ENCODE peak calls at places on chromosomes 1 and 21, in seven cellular contexts. Y is upper lobe of right lung, J is brain microvascular endothelial cell, I is heart right ventricle, Z is astrocyte of the spinal cord, R is heart left ventricle, B is NT2/D1. C is an unnamed sample.

GRCh38 chr1:145949219-145949618 is 8.6 kb downstream of the LIX1L start:
- DNase-seq in Y (no peak), J (no peak), I (no peak), Z (peak), R (no peak), B (no peak), C (no peak)

GRCh38 chr1:68331117-68331865 is 99.0 kb upstream of the WLS start:
- DNase-seq in Y (no peak), J (peak), I (no peak), Z (peak), R (no peak), B (no peak), C (no peak)

GRCh38 chr1:32464716-32465540 is at the start of gene ZBTB8B:
- DNase-seq in Y (peak), J (peak), I (peak), Z (peak), R (peak), B (peak), C (peak)

GRCh38 chr1:2252423-2252822 is 24.3 kb downstream of the SKI start:
- DNase-seq in Y (no peak), J (no peak), I (no peak), Z (no peak), R (no peak), B (no peak), C (no peak)

GRCh38 chr1:205977348-205978014 is 25.7 kb downstream of the RAB7B start:
- DNase-seq in Y (peak), J (peak), I (peak), Z (peak), R (peak), B (peak), C (peak)

GRCh38 chr21:29185172-29185571 is 54.7 kb downstream of the MAP3K7CL start:
- DNase-seq in Y (no peak), J (no peak), I (no peak), Z (no peak), R (no peak), B (no peak), C (no peak)

GRCh38 chr1:229874609-229875008 is 192.4 kb upstream of the GALNT2 start:
- DNase-seq in Y (no peak), J (no peak), I (no peak), Z (no peak), R (no peak), B (no peak), C (no peak)

GRCh38 chr1:226457307-226457712 is 49.4 kb upstream of the PARP1 start:
- DNase-seq in Y (no peak), J (peak), I (no peak), Z (no peak), R (no peak), B (peak), C (no peak)

GRCh38 chr1:56430141-56430839 is 149.1 kb downstream of the PLPP3 start:
- DNase-seq in Y (no peak), J (no peak), I (no peak), Z (no peak), R (no peak), B (no peak), C (no peak)

GRCh38 chr1:10641976-10642375 is 154.5 kb downstream of the CASZ1 start:
- DNase-seq in Y (no peak), J (no peak), I (no peak), Z (no peak), R (no peak), B (no peak), C (no peak)

GRCh38 chr1:177858222-177858894 is 111.5 kb downstream of the SEC16B start:
- DNase-seq in Y (no peak), J (no peak), I (no peak), Z (peak), R (no peak), B (no peak), C (no peak)

DNA sequence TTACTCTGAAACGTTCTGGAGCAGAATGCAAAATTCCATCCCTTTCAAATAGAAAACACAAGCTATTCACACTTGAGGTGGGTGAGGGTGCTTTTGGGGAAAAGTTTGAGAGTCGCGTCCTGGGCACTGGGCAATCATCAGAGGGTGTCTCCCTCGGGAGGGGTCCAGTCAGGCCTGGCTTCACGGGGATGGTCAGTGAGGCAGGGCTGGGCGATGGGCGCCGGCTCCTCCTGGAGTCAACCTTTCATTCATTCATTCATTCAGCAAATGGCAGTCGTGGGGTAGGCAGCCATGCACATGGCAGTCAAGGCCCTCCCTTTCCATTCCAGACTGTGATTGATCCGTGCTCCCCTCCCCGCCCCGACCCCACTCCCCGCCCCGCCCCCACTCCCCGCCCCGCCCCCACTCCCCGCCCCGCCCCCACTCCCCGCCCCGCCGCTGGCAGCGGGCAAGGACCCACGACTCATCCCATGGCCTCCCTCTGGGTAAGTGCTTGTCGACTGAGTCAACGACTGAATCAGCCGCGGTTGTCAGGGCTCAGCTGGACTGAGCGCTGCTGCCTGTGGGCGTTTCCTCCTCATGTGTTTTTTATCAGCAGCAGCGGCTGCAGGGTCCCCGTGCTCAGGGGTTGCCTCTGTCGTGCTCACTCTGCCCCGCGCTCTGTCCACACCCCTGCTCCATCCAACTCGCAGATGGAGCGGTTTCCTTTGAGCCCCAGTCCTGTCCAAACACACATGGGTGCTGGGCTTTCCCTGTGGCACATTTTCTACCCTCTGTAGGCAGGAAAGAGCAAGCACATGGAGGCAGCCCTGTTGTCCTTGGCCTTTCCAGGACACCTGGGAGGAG is 12.5 kb upstream of the SPSB1 start:
- DNase-seq in Y (no peak), J (peak), I (no peak), Z (peak), R (no peak), B (no peak), C (peak)
- H3K4me3 ChIP-seq in Y (no peak), J (no peak), I (no peak), Z (no peak), R (no peak), B (no peak), C (no peak)

GRCh38 chr1:179743679-179744400 is 749 bp downstream of the FAM163A start:
- DNase-seq in Y (no peak), J (no peak), I (peak), Z (no peak), R (no peak), B (no peak), C (no peak)
- H3K4me3 ChIP-seq in Y (peak), J (peak), I (peak), Z (no peak), R (peak), B (peak), C (no peak)

DNA sequence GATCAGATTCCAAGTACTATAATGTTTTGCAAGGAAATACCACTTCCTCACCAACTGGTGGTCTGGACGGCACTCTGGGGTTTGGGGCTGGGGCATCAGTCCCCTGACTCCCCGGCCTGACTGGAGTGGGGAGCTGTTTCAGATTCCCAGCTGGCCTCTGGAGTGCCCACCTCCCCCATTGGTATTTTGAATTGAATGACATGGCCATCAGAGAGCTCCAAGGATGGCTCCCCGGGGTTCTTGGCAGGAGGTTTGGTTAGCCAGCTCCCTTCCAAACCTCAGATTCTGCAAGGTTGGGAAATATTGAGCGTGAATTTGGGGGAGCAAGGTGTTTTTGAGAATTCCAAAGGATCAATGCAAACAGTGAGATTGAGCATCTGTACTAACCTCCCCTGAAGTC is 2.2 kb upstream of the INAVA start:
- DNase-seq in Y (peak), J (no peak), I (no peak), Z (no peak), R (no peak), B (no peak), C (no peak)
- H3K4me3 ChIP-seq in Y (no peak), J (no peak), I (no peak), Z (no peak), R (no peak), B (peak), C (no peak)

GRCh38 chr1:111227875-111228747 is 598 bp downstream of the CHI3L2 start:
- DNase-seq in Y (no peak), J (peak), I (no peak), Z (peak), R (peak), B (no peak), C (no peak)
- H3K4me3 ChIP-seq in Y (no peak), J (no peak), I (no peak), Z (no peak), R (no peak), B (no peak), C (no peak)

DNA sequence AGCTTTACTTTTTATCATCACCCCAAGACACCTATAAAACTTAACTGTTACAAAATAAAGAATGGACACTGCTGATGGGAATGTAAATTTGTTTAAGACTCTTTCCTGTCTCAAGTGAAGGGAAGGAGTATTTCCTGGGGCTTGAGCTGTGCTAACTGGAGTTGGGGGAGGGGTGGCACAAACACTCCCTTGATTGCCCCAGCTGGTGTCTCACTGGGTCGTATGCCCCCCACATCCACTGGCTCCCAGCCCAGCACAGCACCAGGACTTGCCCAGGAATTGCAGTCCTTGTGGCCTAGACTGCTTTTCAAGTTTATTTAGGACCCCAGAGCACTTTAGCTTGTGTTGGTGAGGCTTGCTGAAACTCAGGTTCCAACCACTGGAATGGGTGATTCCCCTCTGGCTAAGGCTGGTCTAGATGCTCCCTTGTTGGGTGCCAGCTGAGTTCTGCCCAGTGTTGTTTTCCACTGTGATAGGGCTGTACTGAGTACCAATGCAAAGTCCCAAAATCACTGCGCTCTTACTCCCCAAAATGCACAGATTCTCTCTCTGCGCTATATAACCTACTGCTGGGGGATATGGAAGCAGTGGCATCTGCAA is 49.1 kb upstream of the DR1 start:
- DNase-seq in Y (no peak), J (no peak), I (no peak), Z (no peak), R (no peak), B (no peak), C (no peak)
- H3K4me3 ChIP-seq in Y (no peak), J (no peak), I (no peak), Z (no peak), R (no peak), B (no peak), C (no peak)

GRCh38 chr1:161198877-161199431 is at the start of gene ADAMTS4:
- DNase-seq in Y (no peak), J (peak), I (peak), Z (peak), R (peak), B (no peak), C (peak)

GRCh38 chr1:161198206-161198876 is 513 bp downstream of the ADAMTS4 start:
- DNase-seq in Y (no peak), J (no peak), I (peak), Z (peak), R (no peak), B (peak), C (peak)

GRCh38 chr1:161196111-161196510 is 2.7 kb downstream of the ADAMTS4 start:
- DNase-seq in Y (no peak), J (no peak), I (no peak), Z (no peak), R (no peak), B (no peak), C (peak)

GRCh38 chr1:161196521-161197451 is 2.1 kb downstream of the ADAMTS4 start:
- DNase-seq in Y (no peak), J (peak), I (peak), Z (peak), R (peak), B (no peak), C (peak)

DNA sequence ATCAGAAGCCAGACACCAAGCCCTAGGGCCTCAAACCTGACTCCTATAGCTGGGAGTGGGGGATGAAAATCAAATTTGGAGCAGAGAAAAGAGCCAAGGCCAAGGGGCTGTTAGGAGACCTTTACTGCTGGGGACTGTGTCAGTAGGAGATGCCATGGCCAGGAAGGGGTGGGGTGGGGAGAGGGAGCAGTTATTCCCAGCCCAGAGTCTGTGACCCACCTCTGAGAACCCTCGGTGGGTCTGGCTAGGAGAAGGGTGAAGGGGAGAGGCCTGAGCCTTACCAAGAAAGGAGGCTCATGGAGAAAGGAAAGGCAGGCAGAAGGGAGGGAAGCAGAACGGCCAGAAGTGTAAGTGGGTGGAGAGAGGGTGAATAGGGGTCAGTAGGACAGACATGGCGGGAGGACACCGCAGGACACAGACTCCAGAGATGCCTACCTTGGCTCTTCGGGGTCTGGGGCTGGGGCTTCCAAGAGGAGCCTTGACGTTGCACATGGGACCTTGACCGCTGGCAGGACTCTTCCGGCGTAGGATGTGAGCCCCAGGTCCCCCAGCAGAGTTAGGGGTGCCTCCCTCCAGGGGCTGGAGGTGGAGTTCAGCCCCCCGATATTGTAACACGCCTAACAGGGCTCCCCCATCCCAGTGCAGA is 1.2 kb downstream of the ADAMTS4 start:
- DNase-seq in Y (no peak), J (no peak), I (no peak), Z (peak), R (no peak), B (no peak), C (peak)
- H3K4me3 ChIP-seq in Y (peak), J (peak), I (peak), Z (peak), R (peak), B (peak), C (no peak)

DNA sequence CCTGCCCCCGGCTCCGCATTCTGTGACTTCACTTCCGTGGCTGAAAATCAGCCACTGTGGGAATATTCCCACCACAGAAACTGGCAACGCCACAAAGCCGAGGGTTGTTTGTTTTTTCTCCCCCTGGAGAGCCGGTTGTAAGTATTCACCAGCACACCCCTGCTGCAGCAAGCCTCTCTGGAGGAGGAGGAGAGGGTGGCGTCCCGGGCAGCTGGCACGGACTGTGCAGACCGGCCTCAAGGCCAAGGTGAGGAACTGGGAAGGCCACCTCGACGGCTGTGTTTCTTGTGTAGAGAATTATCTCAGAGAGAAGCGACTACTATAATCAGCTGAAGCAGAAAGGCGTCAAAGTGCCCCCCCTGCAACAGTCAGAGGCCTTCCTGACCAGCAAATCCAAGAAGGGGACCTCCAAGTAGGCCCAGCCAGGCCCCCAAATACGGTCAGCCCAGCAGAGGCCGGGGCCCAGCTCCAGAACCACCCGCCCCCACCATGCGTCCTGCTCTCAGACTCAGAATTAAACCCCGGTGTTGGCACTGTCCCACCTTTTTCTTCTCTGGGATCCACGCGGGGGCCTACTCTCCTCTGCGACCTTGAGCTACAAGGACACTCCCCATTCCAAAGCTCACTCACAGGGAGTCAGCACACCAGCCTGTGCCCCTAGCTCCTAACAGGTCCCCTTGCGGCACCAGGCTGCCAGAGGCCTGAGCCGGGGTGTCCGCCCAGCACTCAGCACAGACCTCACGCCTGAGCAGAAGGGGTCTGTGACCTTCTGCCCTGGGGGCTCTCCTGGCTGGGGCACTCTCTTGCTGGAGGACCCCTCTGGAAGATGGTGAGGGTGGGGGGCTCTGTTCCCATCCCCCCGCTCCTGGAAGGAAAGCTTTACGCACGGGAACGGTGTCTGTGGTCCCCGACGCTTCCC is 1.2 kb upstream of the SMIM1 start:
- DNase-seq in Y (no peak), J (no peak), I (no peak), Z (no peak), R (no peak), B (no peak), C (no peak)
- H3K4me3 ChIP-seq in Y (peak), J (peak), I (peak), Z (peak), R (peak), B (peak), C (peak)

C was measured in aorta.